ENCODE peak calls at places on chromosomes 13 and 19, in four cellular contexts. B is pancreas, Q is IMR-90, K is left lung. A is an unnamed sample.

GRCh38 chr19:7870571-7871279 is 3.5 kb downstream of the PRR36 start:
- DNase-seq in B (peak), Q (no peak), K (no peak), A (peak)

GRCh38 chr13:43405457-43405856 is 381.3 kb downstream of the ENOX1 start:
- DNase-seq in B (no peak), Q (peak), K (no peak), A (no peak)

GRCh38 chr13:40982772-40983171 is 36.3 kb downstream of the ELF1 start:
- DNase-seq in B (no peak), Q (peak), K (no peak), A (no peak)

GRCh38 chr13:94362411-94362909 is 117.0 kb downstream of the DCT start:
- DNase-seq in B (no peak), Q (peak), K (no peak), A (no peak)

GRCh38 chr13:51330741-51331140 is 8.8 kb upstream of the SERPINE3 start:
- DNase-seq in B (no peak), Q (no peak), K (no peak), A (no peak)

GRCh38 chr13:50104493-50104892 is 89.2 kb downstream of the KCNRG start:
- DNase-seq in B (no peak), Q (peak), K (no peak), A (no peak)

GRCh38 chr13:31096624-31097302 is 64.9 kb downstream of the HSPH1 start:
- DNase-seq in B (no peak), Q (no peak), K (peak), A (peak)

GRCh38 chr19:16336571-16336970 is 11.9 kb downstream of the KLF2 start:
- DNase-seq in B (no peak), Q (peak), K (no peak), A (no peak)

GRCh38 chr19:7658219-7658686 is 10.6 kb upstream of the RETN start:
- DNase-seq in B (no peak), Q (no peak), K (no peak), A (no peak)

GRCh38 chr19:2333027-2333806 is 4.7 kb downstream of the SPPL2B start:
- DNase-seq in B (peak), Q (no peak), K (peak), A (peak)